ENCODE peak calls at places on chromosomes 1 and 21, in nine cellular contexts. H is transverse colon; A is CD8-positive, alpha-beta T cell; L is suprapubic skin; J is CD8-positive, alpha-beta memory T cell; U is sigmoid colon; X is neural progenitor cell; G is heart right ventricle; I is colonic mucosa. M is an unnamed sample.

GRCh38 chr21:43209575-43210453 is 41.0 kb downstream of the CRYAA start:
- DNase-seq in I (peak; percentile 12), G (no peak), X (no peak), L (peak; percentile 75), H (no peak), U (peak; percentile 48), J (no peak), A (peak; percentile 36), M (no peak)

GRCh38 chr1:161209790-161210409 is 5.2 kb upstream of the FCER1G start:
- DNase-seq in X (peak; percentile 90), L (no peak), A (peak; percentile 81), J (peak; percentile 57), H (peak; percentile 76), G (peak; percentile 68), I (peak; percentile 73), U (peak; percentile 89), M (peak; percentile 62)

GRCh38 chr1:227155004-227155403 is 163.3 kb downstream of the CDC42BPA start:
- DNase-seq in G (no peak), X (no peak), L (no peak), J (no peak), H (no peak), A (no peak), I (no peak), U (no peak), M (no peak)

GRCh38 chr1:230425252-230426061 is 675 bp downstream of the PGBD5 start:
- DNase-seq in G (no peak), I (no peak), U (no peak), L (no peak), J (no peak), H (no peak), X (peak; percentile 56), A (no peak), M (no peak)

GRCh38 chr1:225445644-225446297 is 17.9 kb upstream of the LBR start:
- DNase-seq in H (peak; percentile 60), J (no peak), U (peak; percentile 79), L (peak; percentile 45), I (peak; percentile 70), G (no peak), X (no peak), A (peak; percentile 48), M (no peak)

GRCh38 chr21:42970946-42971653 is 3.3 kb upstream of the PKNOX1 start:
- DNase-seq in I (no peak), A (no peak), L (no peak), J (no peak), G (no peak), H (no peak), U (peak; percentile 24), X (no peak), M (no peak)

GRCh38 chr1:117623141-117623540 is 17.3 kb downstream of the TENT5C start:
- DNase-seq in G (no peak), U (no peak), J (no peak), H (no peak), A (peak; percentile 9), I (no peak), X (no peak), L (no peak), M (no peak)

GRCh38 chr1:97726386-97726785 is 194.4 kb downstream of the DPYD start:
- DNase-seq in G (no peak), L (no peak), A (no peak), J (no peak), I (no peak), H (no peak), X (no peak), U (no peak), M (no peak)

GRCh38 chr1:234611799-234612351 is 1.9 kb upstream of the IRF2BP2 start:
- DNase-seq in G (peak; percentile 34), X (peak; percentile 48), A (peak; percentile 58), U (peak; percentile 83), J (no peak), I (peak; percentile 67), L (no peak), H (peak; percentile 71), M (peak; percentile 87)

GRCh38 chr1:114691061-114691460 is 4.3 kb downstream of the AMPD1 start:
- DNase-seq in J (no peak), G (no peak), X (no peak), L (no peak), H (no peak), U (no peak), I (no peak), A (no peak), M (peak; percentile 43)

GRCh38 chr21:45130324-45130774 is 56.0 kb downstream of the ADARB1 start:
- DNase-seq in U (peak; percentile 85), A (no peak), H (no peak), J (no peak), I (no peak), L (no peak), G (no peak), X (no peak), M (no peak)

GRCh38 chr1:201426395-201427310 is 5.1 kb upstream of the TNNI1 start:
- DNase-seq in H (no peak), L (no peak), A (no peak), G (peak; percentile 42), X (no peak), U (no peak), I (no peak), J (no peak), M (peak; percentile 94)

GRCh38 chr1:30410153-30410851 is 313.1 kb downstream of the MATN1 start:
- DNase-seq in J (no peak), H (no peak), U (peak; percentile 42), G (no peak), X (no peak), A (peak; percentile 31), L (peak; percentile 53), I (no peak), M (no peak)

DNA sequence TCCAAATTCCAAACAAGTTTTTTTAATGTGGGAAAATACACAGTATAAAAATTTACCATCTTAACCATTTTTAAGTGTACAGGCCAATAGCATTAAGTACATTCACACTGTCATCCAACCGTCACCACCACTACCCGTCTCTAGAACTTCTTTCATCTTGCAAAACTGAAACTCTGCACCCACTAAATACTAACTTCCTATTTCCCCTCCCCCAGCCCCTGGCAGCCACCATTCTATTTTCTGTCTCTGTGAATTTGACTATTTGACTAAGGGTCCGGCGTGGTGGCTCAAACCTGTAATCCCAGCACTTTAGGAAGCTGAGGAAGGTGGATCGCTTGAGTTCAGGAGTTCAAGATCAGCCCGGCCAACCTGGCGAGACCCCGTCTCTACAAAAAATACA is 36.1 kb downstream of the CLSTN1 start:
- DNase-seq in L (no peak), I (no peak), U (peak; percentile 34), H (peak; percentile 45), G (no peak), X (no peak), A (peak; percentile 51), J (no peak), M (no peak)
- H3K4me3 ChIP-seq in L (no peak overlapping the region), I (no peak overlapping the region), U (no peak overlapping the region), H (no peak overlapping the region), G (no peak overlapping the region), X (no peak overlapping the region), A (no peak overlapping the region), J (peak overlapping the region; percentile 9), M (no peak overlapping the region)

GRCh38 chr1:156657161-156657970 is 15.4 kb downstream of the BCAN start:
- DNase-seq in A (peak; percentile 84), U (peak; percentile 90), L (peak; percentile 88), G (peak; percentile 86), X (peak; percentile 78), H (peak; percentile 83), J (peak; percentile 72), I (peak; percentile 79), M (peak; percentile 59)

GRCh38 chr1:156659672-156659993 is 17.6 kb downstream of the NES start:
- DNase-seq in U (no peak), I (no peak), A (no peak), G (no peak), H (no peak), X (no peak), L (no peak), J (no peak), M (no peak)

GRCh38 chr1:156658945-156659574 is 17.1 kb downstream of the BCAN start:
- DNase-seq in A (no peak), G (no peak), L (no peak), X (no peak), U (no peak), J (no peak), H (no peak), I (no peak), M (no peak)

GRCh38 chr1:156657971-156658319 is 16.0 kb downstream of the BCAN start:
- DNase-seq in X (no peak), H (no peak), J (no peak), I (no peak), L (no peak), A (no peak), G (no peak), U (no peak), M (no peak)

GRCh38 chr1:156658496-156658895 is 16.6 kb downstream of the BCAN start:
- DNase-seq in A (no peak), L (no peak), U (no peak), X (no peak), I (no peak), H (no peak), G (no peak), J (no peak), M (no peak)
- H3K4me1 ChIP-seq in A (peaks cover 44% of the 10 kb centered on the region), L (peaks cover 60% of the 10 kb centered on the region), U (peaks cover 58% of the 10 kb centered on the region), X (peaks cover 41% of the 10 kb centered on the region), I (peaks cover 27% of the 10 kb centered on the region), H (peaks cover 50% of the 10 kb centered on the region), G (peaks cover 57% of the 10 kb centered on the region), J (peaks cover 58% of the 10 kb centered on the region), M (peaks cover 55% of the 10 kb centered on the region)

GRCh38 chr1:206492589-206492988 is 14.7 kb upstream of the RASSF5 start:
- DNase-seq in J (no peak), L (no peak), A (no peak), U (no peak), X (no peak), I (no peak), G (no peak), H (no peak), M (no peak)
- H3K27me3 ChIP-seq in J (no peaks in the 10 kb centered on the region), L (no peaks in the 10 kb centered on the region), A (no peaks in the 10 kb centered on the region), U (no peaks in the 10 kb centered on the region), X (no peaks in the 10 kb centered on the region), I (no peaks in the 10 kb centered on the region), G (no peaks in the 10 kb centered on the region), H (no peaks in the 10 kb centered on the region), M (no peaks in the 10 kb centered on the region)

GRCh38 chr1:92444351-92444750 is 42.4 kb downstream of the GFI1 start:
- DNase-seq in U (no peak), H (no peak), A (no peak), J (no peak), I (no peak), L (no peak), X (no peak), G (no peak), M (no peak)

GRCh38 chr1:92439291-92439690 is 47.4 kb downstream of the GFI1 start:
- DNase-seq in H (no peak), L (no peak), I (no peak), A (no peak), X (no peak), G (no peak), J (no peak), U (no peak), M (no peak)

GRCh38 chr1:92443893-92444292 is 42.8 kb downstream of the GFI1 start:
- DNase-seq in J (no peak), I (no peak), H (no peak), A (no peak), G (no peak), L (no peak), X (no peak), U (no peak), M (no peak)

GRCh38 chr1:92442351-92442750 is 44.4 kb downstream of the GFI1 start:
- DNase-seq in I (no peak), J (no peak), U (no peak), G (no peak), H (no peak), A (no peak), L (no peak), X (no peak), M (no peak)

GRCh38 chr1:92441316-92442311 is 45.1 kb downstream of the GFI1 start:
- DNase-seq in J (no peak), A (no peak), I (peak; percentile 85), L (no peak), X (peak; percentile 37), U (no peak), H (peak; percentile 68), G (no peak), M (no peak)
- H3K4me3 ChIP-seq in J (no peak overlapping the region), A (no peak overlapping the region), I (peak overlapping the region; percentile 20), L (peak overlapping the region; percentile 10), X (no peak overlapping the region), U (no peak overlapping the region), H (no peak overlapping the region), G (no peak overlapping the region), M (no peak overlapping the region)

M was measured in gastrocnemius medialis.